ENCODE peak calls at places on chromosomes 6 and 20, in eight cellular contexts. M is Peyer's patch, Y is brain microvascular endothelial cell, Z is cardiac muscle cell, D is AG09309, U is OCI-LY7, A is psoas muscle, I is HFF-Myc. X is an unnamed sample.

GRCh38 chr6:3251462-3252314 is 7.1 kb upstream of the PSMG4 start:
- DNase-seq in D (peak), I (peak), Z (peak), U (peak), M (peak), Y (peak), A (peak), X (peak)

GRCh38 chr6:153965996-153966395 is 73.0 kb upstream of the OPRM1 start:
- DNase-seq in U (no peak), Z (peak), D (no peak), M (no peak), Y (peak), I (no peak), A (no peak), X (no peak)

GRCh38 chr6:139568956-139569538 is 194.6 kb upstream of the CITED2 start:
- DNase-seq in U (no peak), Y (peak), M (no peak), D (peak), I (no peak), A (no peak), Z (peak), X (peak)

GRCh38 chr6:15969236-15969778 is 159.6 kb upstream of the MYLIP start:
- DNase-seq in I (no peak), A (no peak), Y (no peak), M (no peak), Z (peak), U (no peak), D (no peak), X (no peak)

GRCh38 chr20:1782181-1782580 is 113.0 kb upstream of the SIRPA start:
- DNase-seq in A (no peak), D (no peak), Y (no peak), I (no peak), U (no peak), M (no peak), Z (no peak), X (no peak)

GRCh38 chr6:13760948-13761347 is 49.3 kb upstream of the RANBP9 start:
- DNase-seq in A (no peak), M (no peak), I (no peak), Y (no peak), U (no peak), D (peak), Z (peak), X (no peak)

GRCh38 chr6:160469153-160469552 is 121.0 kb downstream of the SLC22A3 start:
- DNase-seq in U (no peak), A (no peak), D (no peak), Z (no peak), M (no peak), Y (no peak), I (no peak), X (no peak)

GRCh38 chr6:128438311-128438916 is 82.0 kb downstream of the PTPRK start:
- DNase-seq in D (no peak), A (no peak), Y (no peak), I (no peak), U (no peak), Z (peak), M (no peak), X (peak)

GRCh38 chr20:8151371-8151770 is 19.3 kb downstream of the PLCB1 start:
- DNase-seq in U (no peak), I (no peak), A (no peak), Y (no peak), Z (peak), M (no peak), D (no peak), X (no peak)

GRCh38 chr6:129251669-129252376 is 368.9 kb downstream of the LAMA2 start:
- DNase-seq in Z (peak), A (no peak), Y (peak), I (peak), M (peak), U (peak), D (peak), X (no peak)

GRCh38 chr20:60365063-60365640 is 406.9 kb downstream of the CDH26 start:
- DNase-seq in U (peak), A (no peak), D (no peak), Y (no peak), M (no peak), Z (no peak), I (no peak), X (no peak)

GRCh38 chr6:108652375-108652774 is 91.7 kb downstream of the FOXO3 start:
- DNase-seq in A (no peak), M (no peak), Z (no peak), I (no peak), U (no peak), D (no peak), Y (no peak), X (no peak)

GRCh38 chr20:56957737-56958553 is 308.5 kb downstream of the BMP7 start:
- DNase-seq in D (no peak), Z (no peak), Y (no peak), M (no peak), U (no peak), I (peak), A (no peak), X (no peak)

GRCh38 chr20:62461157-62461556 is 14.6 kb downstream of the GATA5 start:
- DNase-seq in D (no peak), I (no peak), U (no peak), Z (no peak), A (no peak), Y (no peak), M (no peak), X (no peak)

GRCh38 chr6:23228439-23229024 is 659.2 kb downstream of the HDGFL1 start:
- DNase-seq in Z (no peak), I (no peak), Y (peak), D (no peak), M (no peak), A (no peak), U (no peak), X (no peak)

GRCh38 chr6:50087231-50087954 is 37.7 kb upstream of the DEFB112 start:
- DNase-seq in D (no peak), M (no peak), A (no peak), I (no peak), Z (no peak), U (no peak), Y (peak), X (peak)

GRCh38 chr6:13490402-13490801 is 3.0 kb upstream of the GFOD1 start:
- DNase-seq in U (no peak), Z (no peak), A (no peak), M (no peak), D (no peak), I (no peak), Y (no peak), X (no peak)

GRCh38 chr20:25089662-25090061 is 7.7 kb upstream of the VSX1 start:
- DNase-seq in U (no peak), I (no peak), Z (no peak), M (no peak), D (no peak), A (no peak), Y (no peak), X (no peak)

GRCh38 chr20:52809003-52809402 is 163.2 kb upstream of the TSHZ2 start:
- DNase-seq in M (no peak), Z (no peak), Y (no peak), I (no peak), A (no peak), U (no peak), D (no peak), X (no peak)

GRCh38 chr20:25525857-25526256 is 59.5 kb downstream of the NINL start:
- DNase-seq in M (no peak), U (no peak), Y (peak), D (peak), Z (peak), I (peak), A (no peak), X (peak)

GRCh38 chr20:44780226-44780625 is 30.1 kb downstream of the RIMS4 start:
- DNase-seq in A (no peak), Z (peak), D (no peak), Y (peak), U (peak), I (peak), M (no peak), X (no peak)

GRCh38 chr20:56359212-56360132 is 698 bp downstream of the FAM210B start:
- DNase-seq in Z (peak), U (no peak), Y (peak), I (no peak), A (peak), M (peak), D (no peak), X (no peak)

GRCh38 chr6:33297406-33297955 is 1.3 kb downstream of the RGL2 start:
- DNase-seq in A (peak), Y (no peak), D (no peak), I (no peak), Z (no peak), M (peak), U (peak), X (no peak)

GRCh38 chr20:31998246-31998645 is 12.0 kb upstream of the CCM2L start:
- DNase-seq in Y (no peak), U (no peak), D (no peak), Z (no peak), A (no peak), I (no peak), M (no peak), X (no peak)

GRCh38 chr6:107082045-107082444 is 33.3 kb downstream of the BEND3 start:
- DNase-seq in Y (no peak), U (no peak), I (no peak), D (no peak), Z (peak), A (no peak), M (no peak), X (peak)

GRCh38 chr6:256169-256568 is 36.1 kb upstream of the DUSP22 start:
- DNase-seq in M (no peak), A (no peak), D (no peak), U (no peak), Y (no peak), I (no peak), Z (no peak), X (no peak)

DNA sequence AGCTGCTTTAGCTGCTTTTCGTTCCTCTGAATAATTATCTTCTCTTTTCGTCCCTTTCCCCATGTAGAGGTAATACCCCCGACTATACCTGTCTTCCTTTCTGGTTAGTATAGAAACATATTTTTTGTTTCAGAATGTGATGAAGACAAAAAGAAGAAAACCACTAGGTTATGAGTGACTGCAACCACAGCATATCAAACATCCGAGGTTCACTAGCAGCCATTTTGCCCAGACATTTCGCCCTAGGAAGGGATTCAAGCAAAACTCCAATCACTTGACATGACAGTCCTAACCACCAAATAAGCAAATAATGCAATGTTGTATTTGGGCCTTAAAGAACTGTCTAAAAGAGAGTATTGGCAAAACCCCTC is 9.4 kb downstream of the SNX5 start:
- DNase-seq in I (no peak), D (no peak), U (no peak), Z (no peak), Y (no peak), M (no peak), A (no peak), X (no peak)
- TF ChIP-seq CTCF in I (no peak), D (no peak), U (no peak), Z (no peak), Y (no peak), M (no peak), A (no peak), X (no peak)

GRCh38 chr6:169251822-169252804 is 1.5 kb downstream of the THBS2 start:
- DNase-seq in M (no peak), I (no peak), A (no peak), D (no peak), Z (no peak), U (no peak), Y (no peak), X (no peak)
- H3K4me3 ChIP-seq in M (no peak), I (peak), A (peak), D (peak), Z (no peak), U (no peak), Y (peak), X (peak)

GRCh38 chr20:3380228-3381070 is 27.0 kb downstream of the DNAAF9 start:
- DNase-seq in U (no peak), D (no peak), A (no peak), I (no peak), Z (no peak), M (no peak), Y (no peak), X (no peak)
- TF ChIP-seq CTCF in U (no peak), D (no peak), A (no peak), I (no peak), Z (no peak), M (no peak), Y (no peak), X (no peak)

DNA sequence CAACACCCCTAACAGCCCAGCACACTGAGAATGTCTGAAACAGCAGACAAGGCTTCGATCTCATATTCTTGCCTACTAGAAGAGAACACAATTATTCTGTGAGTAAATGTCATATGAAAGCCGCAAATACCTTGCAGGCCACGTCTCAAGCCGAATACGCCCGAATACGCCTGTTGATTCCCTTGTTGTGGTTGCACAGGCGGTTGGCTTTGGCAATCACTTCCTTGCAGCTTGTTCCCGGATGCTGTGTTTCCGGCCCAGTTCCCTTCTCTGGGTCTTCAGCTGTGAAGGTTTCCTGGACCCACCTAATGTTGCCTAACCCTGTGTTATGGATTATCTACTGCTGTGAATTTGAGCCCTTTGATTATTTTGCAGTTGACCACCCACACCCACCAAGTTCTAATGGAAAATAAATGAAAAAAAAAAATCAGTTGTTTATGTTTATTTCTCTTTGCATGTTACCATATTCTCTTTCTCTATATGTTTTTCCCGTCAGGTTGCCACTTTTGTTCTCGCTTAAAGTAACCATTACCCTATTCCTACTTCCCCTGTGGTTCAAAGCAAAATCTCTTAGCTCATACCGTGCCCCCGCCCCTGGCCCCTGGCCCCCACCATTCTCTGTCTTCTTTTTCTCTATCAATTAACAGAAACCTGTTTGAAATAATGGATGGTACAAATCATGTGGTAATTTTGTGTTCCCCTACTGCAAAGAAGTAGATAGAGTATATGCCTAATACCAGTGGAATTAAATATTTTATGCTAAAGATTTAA is 172.4 kb downstream of the ADGB start:
- DNase-seq in U (peak), Z (peak), A (peak), I (no peak), D (no peak), M (peak), Y (no peak), X (no peak)
- H3K4me3 ChIP-seq in U (no peak), Z (no peak), A (no peak), I (no peak), D (no peak), M (no peak), Y (no peak), X (no peak)

DNA sequence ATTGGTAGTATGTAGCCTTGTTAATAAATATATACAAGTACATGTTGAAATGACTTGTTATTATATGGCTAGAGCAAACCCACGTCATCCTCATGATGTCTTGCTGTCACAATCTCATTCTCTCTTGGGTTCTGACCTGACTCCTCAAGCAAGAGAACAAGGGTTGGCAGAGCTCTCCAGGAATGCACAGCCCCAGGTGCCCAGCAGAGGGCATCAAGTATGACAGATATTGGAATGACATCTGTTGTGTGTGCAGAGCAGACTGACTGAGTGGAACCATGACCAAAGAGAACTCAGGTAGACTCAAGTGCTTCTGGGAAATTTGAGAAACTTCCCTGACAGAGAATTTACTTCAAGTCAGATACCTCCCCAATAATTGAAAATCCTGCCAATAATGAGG is 90.6 kb downstream of the PAX1 start:
- DNase-seq in I (no peak), Z (no peak), Y (no peak), A (no peak), D (no peak), M (no peak), U (peak), X (no peak)
- TF ChIP-seq CTCF in I (no peak), Z (no peak), Y (no peak), A (no peak), D (no peak), M (no peak), U (peak), X (no peak)

DNA sequence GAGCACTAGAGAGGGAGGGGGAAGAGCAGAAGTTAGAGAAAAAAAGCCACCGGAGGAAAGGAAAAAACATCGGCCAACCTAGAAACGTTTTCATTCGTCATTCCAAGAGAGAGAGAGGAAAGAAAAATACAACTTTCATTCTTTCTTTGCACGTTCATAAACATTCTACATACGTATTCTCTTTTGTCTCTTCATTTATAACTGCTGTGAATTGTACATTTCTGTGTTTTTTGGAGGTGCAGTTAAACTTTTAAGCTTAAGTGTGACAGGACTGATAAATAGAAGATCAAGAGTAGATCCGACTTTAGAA is 2.0 kb downstream of the ID4 start:
- DNase-seq in A (no peak), I (no peak), Z (no peak), U (no peak), D (no peak), M (no peak), Y (no peak), X (no peak)
- H3K4me3 ChIP-seq in A (peak), I (peak), Z (peak), U (peak), D (peak), M (peak), Y (peak), X (peak)

GRCh38 chr6:24933868-24934401 is 1.8 kb downstream of the RIPOR2 start:
- DNase-seq in M (peak), Y (no peak), D (no peak), U (peak), A (no peak), Z (peak), I (no peak), X (no peak)
- TF ChIP-seq CTCF in M (peak), Y (peak), D (peak), U (peak), A (peak), Z (peak), I (peak), X (peak)

GRCh38 chr6:1605822-1606532 is 3.7 kb upstream of the FOXC1 start:
- DNase-seq in D (no peak), U (no peak), M (no peak), I (no peak), Z (no peak), A (no peak), Y (no peak), X (no peak)

GRCh38 chr6:1607236-1607556 is 2.5 kb upstream of the FOXC1 start:
- DNase-seq in A (no peak), U (no peak), D (no peak), M (no peak), Y (no peak), Z (no peak), I (no peak), X (no peak)

GRCh38 chr6:1607557-1608221 is 2.0 kb upstream of the FOXC1 start:
- DNase-seq in U (no peak), M (no peak), Z (no peak), I (no peak), Y (no peak), A (no peak), D (no peak), X (no peak)

GRCh38 chr6:1604991-1605821 is 4.5 kb upstream of the FOXC1 start:
- DNase-seq in A (no peak), I (no peak), D (no peak), Y (no peak), U (no peak), M (no peak), Z (no peak), X (no peak)

DNA sequence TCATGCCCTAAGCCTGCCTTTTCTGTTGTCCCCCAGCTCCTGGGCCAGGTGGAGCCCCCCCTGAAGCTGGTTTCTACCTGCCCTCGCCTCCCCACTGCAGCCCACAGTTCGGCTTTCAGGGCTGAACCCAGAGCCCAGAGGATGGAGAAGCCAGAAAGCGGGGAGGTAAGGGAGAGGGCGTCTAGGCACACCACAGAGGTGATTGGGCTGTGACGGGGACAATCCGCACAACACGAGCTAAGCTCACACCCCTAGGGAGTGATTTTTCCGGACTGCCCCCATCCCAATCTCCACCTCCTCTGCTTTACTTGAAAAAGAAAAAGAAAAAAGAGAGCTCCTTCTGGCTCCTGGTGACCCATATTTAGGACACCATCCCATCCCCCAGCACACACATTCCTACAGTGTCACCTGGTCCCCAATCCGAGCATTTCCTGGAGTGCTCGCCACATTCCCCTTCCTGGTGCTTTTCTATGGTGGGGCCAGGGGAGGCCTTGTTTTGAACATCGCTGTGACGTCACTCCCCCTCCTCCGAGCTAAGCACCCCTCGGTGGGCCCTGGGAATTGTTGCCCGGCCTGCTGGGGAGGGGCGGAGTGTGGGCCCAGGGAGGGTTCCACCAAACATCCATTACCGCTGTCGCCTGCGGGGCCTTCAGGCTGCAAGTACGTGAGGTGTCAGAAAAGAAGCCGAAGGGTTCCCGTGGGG is 3.0 kb upstream of the FOXC1 start:
- DNase-seq in M (no peak), U (no peak), Z (no peak), A (no peak), D (no peak), Y (no peak), I (no peak), X (no peak)
- H3K4me3 ChIP-seq in M (no peak), U (no peak), Z (no peak), A (no peak), D (no peak), Y (no peak), I (no peak), X (no peak)